ENCODE peak calls at places on chromosome 5, in five cellular contexts. I is fibroblast of lung, L is MM.1S, G is neural progenitor cell, O is H1. Z is an unnamed sample. For H3K4me1, the result is how much of the 10 kb centered on the place peaks cover.

GRCh38 chr5:169290895-169291294 is 10.0 kb downstream of the SLIT3 start:
- DNase-seq in I (peak), L (no peak), G (no peak), O (no peak), Z (no peak)

GRCh38 chr5:42668254-42668653 is 88.4 kb upstream of the CCDC152 start:
- DNase-seq in I (no peak), L (no peak), G (no peak), O (no peak), Z (no peak)

GRCh38 chr5:150561571-150562295 is 53.8 kb downstream of the NDST1 start:
- DNase-seq in I (no peak), L (no peak), G (no peak), O (no peak), Z (no peak)

GRCh38 chr5:167528651-167529050 is 762.8 kb upstream of the WWC1 start:
- DNase-seq in I (no peak), L (no peak), G (peak), O (no peak), Z (no peak)

GRCh38 chr5:36724429-36725332 is 118.3 kb downstream of the SLC1A3 start:
- DNase-seq in I (no peak), L (peak), G (no peak), O (no peak), Z (no peak)

GRCh38 chr5:53882637-53883036 is 322.2 kb downstream of the NDUFS4 start:
- DNase-seq in I (peak), L (no peak), G (no peak), O (no peak), Z (no peak)

GRCh38 chr5:142325677-142326479 is 1.1 kb upstream of the SPRY4 start:
- DNase-seq in I (peak), L (no peak), G (peak), O (peak), Z (peak)

GRCh38 chr5:78983601-78984000 is 1.5 kb downstream of the ARSB start:
- DNase-seq in I (no peak), L (no peak), G (no peak), O (no peak), Z (no peak)

GRCh38 chr5:110663525-110663924 is 62.9 kb downstream of the TMEM232 start:
- DNase-seq in I (no peak), L (peak), G (no peak), O (no peak), Z (no peak)

GRCh38 chr5:54769072-54769471 is 216.3 kb downstream of the ESM1 start:
- DNase-seq in I (no peak), L (no peak), G (no peak), O (no peak), Z (no peak)

GRCh38 chr5:943874-944620 is 51.4 kb downstream of the TRIP13 start:
- DNase-seq in I (no peak), L (no peak), G (no peak), O (no peak), Z (no peak)

GRCh38 chr5:61662670-61663069 is 330.6 kb downstream of the ZSWIM6 start:
- DNase-seq in I (no peak), L (no peak), G (no peak), O (no peak), Z (no peak)

DNA sequence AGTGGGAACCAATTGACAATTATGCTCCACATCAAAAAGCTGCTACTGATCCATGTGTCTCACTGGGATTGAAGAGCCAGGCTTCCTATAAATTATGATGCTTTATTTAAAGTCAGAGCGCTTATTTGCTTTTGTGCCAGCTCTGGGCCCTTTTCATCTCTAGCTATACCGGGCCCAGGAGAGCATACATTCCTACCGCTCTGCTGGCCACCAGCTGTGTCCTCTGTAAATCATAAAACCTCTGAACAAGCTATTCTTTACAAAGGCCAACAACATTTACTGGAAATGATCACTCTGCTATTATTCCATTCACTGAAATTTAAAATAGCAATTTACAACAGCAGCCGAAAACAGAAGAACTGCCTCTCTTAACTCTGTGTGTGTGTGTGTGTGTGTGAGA is 86.6 kb downstream of the ZNF608 start:
- DNase-seq in I (no peak), L (no peak), G (no peak), O (no peak), Z (no peak)
- H3K4me1 ChIP-seq in I (under half), L (under half), G (half or more), O (under half), Z (half or more)

GRCh38 chr5:127031147-127031862 is 947 bp upstream of the MARCHF3 start:
- DNase-seq in I (peak), L (peak), G (peak), O (no peak), Z (peak)

GRCh38 chr5:127028822-127029457 is 1.4 kb downstream of the MARCHF3 start:
- DNase-seq in I (peak), L (no peak), G (no peak), O (no peak), Z (peak)

GRCh38 chr5:127031863-127032232 is 1.5 kb upstream of the MARCHF3 start:
- DNase-seq in I (no peak), L (no peak), G (no peak), O (no peak), Z (no peak)

GRCh38 chr5:127029513-127030258 is 672 bp downstream of the MARCHF3 start:
- DNase-seq in I (peak), L (peak), G (peak), O (no peak), Z (peak)

DNA sequence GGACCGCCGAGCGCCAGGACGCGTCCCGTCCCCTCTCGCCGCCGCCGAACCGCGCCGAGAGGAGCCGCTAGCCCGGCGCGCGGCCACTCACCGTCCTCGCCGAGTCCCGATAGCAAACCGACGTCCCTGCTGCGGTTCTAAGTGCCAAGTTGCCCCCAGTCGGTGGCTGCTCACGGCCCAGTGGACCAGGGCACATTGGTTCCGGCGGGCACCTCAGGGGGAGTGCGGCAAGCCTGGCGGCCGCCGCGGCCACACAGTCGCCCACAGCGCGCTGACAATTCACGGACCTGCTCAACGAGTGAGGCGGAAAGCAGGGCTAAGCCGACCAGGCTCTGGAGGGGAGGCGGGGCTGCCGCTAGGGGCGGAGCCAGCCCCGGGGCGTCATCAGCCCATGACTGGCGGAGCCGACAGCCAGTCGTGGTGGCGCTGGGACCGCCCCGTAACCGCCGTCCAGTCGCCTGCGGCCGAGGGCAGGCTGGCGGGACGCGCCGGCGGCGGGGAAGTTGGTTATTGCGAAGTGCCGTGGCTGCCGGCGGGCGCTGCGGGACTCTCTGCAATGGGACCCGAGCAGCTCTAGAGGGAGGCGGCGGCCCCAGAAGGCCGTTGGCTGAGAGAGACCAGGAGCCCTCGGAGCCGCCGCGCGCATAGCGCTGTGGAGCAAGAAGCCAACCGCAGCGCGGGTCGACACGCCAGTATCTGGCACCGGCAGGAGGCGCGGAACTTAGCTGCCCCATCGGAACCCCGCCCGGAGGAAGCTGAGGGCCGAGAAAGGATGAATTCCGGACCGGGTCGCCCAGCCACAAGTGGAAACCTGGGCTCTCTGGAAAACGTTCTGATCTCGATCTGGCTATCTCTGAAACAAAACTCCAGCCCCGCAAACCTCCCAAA is at the start of gene MARCHF3:
- DNase-seq in I (peak), L (peak), G (peak), O (peak), Z (peak)
- TF ChIP-seq EZH2 in I (no peak), L (no peak), G (no peak), O (peak), Z (no peak)

GRCh38 chr5:126137771-126138474 is 285.3 kb upstream of the GRAMD2B start:
- DNase-seq in I (peak), L (no peak), G (no peak), O (no peak), Z (no peak)

GRCh38 chr5:126138475-126139005 is 284.7 kb upstream of the GRAMD2B start:
- DNase-seq in I (peak), L (no peak), G (peak), O (no peak), Z (peak)

GRCh38 chr5:126143622-126144021 is 279.6 kb upstream of the GRAMD2B start:
- DNase-seq in I (no peak), L (peak), G (no peak), O (no peak), Z (no peak)

GRCh38 chr5:126139773-126140172 is 283.4 kb upstream of the GRAMD2B start:
- DNase-seq in I (peak), L (no peak), G (no peak), O (no peak), Z (no peak)

GRCh38 chr5:126139086-126139485 is 284.1 kb upstream of the GRAMD2B start:
- DNase-seq in I (peak), L (peak), G (no peak), O (no peak), Z (no peak)
- H3K27ac ChIP-seq in I (no peak), L (no peak), G (no peak), O (no peak), Z (no peak)

GRCh38 chr5:96706433-96707111 is 44.4 kb downstream of the CAST start:
- DNase-seq in I (no peak), L (no peak), G (no peak), O (no peak), Z (no peak)

GRCh38 chr5:96699186-96699820 is 37.1 kb downstream of the CAST start:
- DNase-seq in I (peak), L (no peak), G (peak), O (no peak), Z (no peak)

GRCh38 chr5:96702503-96703383 is 40.6 kb downstream of the CAST start:
- DNase-seq in I (peak), L (no peak), G (peak), O (no peak), Z (peak)

GRCh38 chr5:96703985-96704384 is 41.8 kb downstream of the CAST start:
- DNase-seq in I (no peak), L (no peak), G (no peak), O (no peak), Z (no peak)

GRCh38 chr5:96703384-96703910 is 41.3 kb downstream of the CAST start:
- DNase-seq in I (no peak), L (peak), G (peak), O (no peak), Z (peak)
- H3K4me1 ChIP-seq in I (under half), L (under half), G (under half), O (under half), Z (under half)

GRCh38 chr5:154486427-154486866 is 8.4 kb upstream of the HAND1 start:
- DNase-seq in I (no peak), L (no peak), G (no peak), O (no peak), Z (peak)
- TF ChIP-seq EZH2 in I (no peak), L (no peak), G (no peak), O (peak), Z (no peak)

DNA sequence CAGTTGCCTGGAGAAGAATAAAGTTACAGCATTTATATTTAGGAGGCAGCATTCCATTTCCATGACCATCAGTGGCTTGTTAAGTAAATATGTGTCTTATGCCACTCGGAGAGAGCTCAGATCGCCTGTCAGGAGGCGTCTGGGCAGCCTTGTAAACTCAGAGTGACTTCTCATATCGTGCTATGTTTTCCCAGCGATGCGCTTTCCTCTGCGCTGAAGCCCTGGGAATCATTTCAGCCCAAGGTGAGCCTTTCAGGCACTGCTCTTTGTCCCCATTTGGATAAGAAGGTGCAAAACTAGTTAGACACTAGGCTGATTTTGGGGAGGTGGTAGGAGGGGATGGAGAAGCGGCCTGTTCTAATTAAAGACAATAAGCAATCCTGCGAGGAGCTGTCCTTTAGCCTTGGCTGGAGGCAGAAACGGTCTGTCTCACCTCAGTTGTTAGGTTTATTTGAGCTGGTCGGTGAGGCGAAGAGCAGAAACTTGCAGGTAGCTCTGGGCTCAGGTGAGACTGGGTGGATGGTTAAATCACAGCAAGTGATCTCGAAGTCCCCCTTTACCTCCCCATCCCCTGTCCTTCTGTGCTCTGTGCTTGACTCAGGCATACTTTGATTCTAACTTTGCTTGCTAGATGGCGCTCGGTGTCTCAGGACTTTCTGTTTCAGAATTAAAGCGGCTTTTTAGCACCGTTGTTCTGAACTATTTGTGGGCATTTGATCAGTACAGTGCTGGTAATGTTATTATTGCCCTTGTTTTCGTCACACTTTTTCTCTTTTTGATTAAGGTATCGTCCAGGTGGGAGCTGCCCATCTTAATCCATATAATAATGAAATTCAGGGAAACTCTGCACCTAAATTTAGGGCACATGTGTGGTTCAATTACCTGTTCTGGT is 24.6 kb downstream of the NR2F1 start:
- DNase-seq in I (peak), L (peak), G (peak), O (no peak), Z (peak)
- H3K27ac ChIP-seq in I (peak), L (no peak), G (no peak), O (no peak), Z (no peak)

DNA sequence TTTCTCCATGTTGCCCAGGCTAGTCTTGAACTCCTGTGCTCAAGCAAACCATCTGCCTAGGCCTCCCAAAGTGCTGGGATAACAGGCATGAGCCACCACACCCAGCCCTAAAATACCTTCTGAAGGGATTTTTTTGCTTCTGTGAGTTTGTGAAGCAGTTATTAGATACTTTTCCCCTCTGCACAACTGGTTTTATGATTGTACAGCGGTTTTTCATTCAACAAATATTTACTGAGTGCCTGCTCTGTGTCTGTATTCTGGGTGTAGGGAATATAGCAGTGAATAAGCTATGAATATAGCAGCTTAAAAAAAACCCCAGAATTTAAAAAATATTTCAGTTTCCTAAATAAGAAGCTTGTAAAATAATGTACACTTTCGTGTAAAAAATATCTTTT is 2.3 kb downstream of the SNX24 start:
- DNase-seq in I (no peak), L (no peak), G (no peak), O (no peak), Z (no peak)
- H3K4me1 ChIP-seq in I (under half), L (under half), G (under half), O (under half), Z (under half)

GRCh38 chr5:98769006-98769255 is 4.5 kb upstream of the RGMB start:
- DNase-seq in I (no peak), L (peak), G (peak), O (no peak), Z (peak)

GRCh38 chr5:98769256-98770157 is 4.0 kb upstream of the RGMB start:
- DNase-seq in I (peak), L (no peak), G (peak), O (no peak), Z (peak)

GRCh38 chr5:98770911-98771322 is 2.5 kb upstream of the RGMB start:
- DNase-seq in I (peak), L (no peak), G (no peak), O (no peak), Z (no peak)

GRCh38 chr5:98771389-98772109 is 1.9 kb upstream of the RGMB start:
- DNase-seq in I (peak), L (peak), G (peak), O (no peak), Z (peak)

GRCh38 chr5:98770158-98770910 is 3.1 kb upstream of the RGMB start:
- DNase-seq in I (peak), L (peak), G (peak), O (no peak), Z (peak)
- TF ChIP-seq EZH2 in I (no peak), L (no peak), G (no peak), O (no peak), Z (no peak)

DNA sequence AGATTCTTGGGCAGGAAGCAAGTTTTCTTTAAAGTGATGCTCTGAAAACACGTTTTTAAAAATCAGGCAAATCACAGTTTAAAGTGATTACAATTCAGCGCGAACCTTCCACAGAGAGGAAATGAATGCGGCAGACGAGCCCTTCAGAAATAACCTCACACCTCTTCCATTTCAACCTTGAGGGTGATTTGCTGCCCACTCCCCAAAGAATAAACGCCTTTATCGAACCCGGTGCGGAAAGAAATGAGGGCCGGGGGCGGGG is 2.3 kb upstream of the EFNA5 start:
- DNase-seq in I (no peak), L (peak), G (no peak), O (no peak), Z (no peak)
- H3K27ac ChIP-seq in I (peak), L (no peak), G (no peak), O (peak), Z (peak)

GRCh38 chr5:102628449-102629175 is 126.5 kb upstream of the PAM start:
- DNase-seq in I (peak), L (no peak), G (no peak), O (no peak), Z (peak)

GRCh38 chr5:102629827-102630605 is 125.1 kb upstream of the PAM start:
- DNase-seq in I (no peak), L (no peak), G (no peak), O (no peak), Z (no peak)

GRCh38 chr5:102625940-102626339 is 127.1 kb upstream of the SLCO6A1 start:
- DNase-seq in I (no peak), L (no peak), G (no peak), O (no peak), Z (no peak)

GRCh38 chr5:102625446-102625845 is 126.6 kb upstream of the SLCO6A1 start:
- DNase-seq in I (no peak), L (no peak), G (no peak), O (no peak), Z (no peak)

GRCh38 chr5:102627311-102627710 is 127.8 kb upstream of the PAM start:
- DNase-seq in I (peak), L (no peak), G (no peak), O (no peak), Z (no peak)
- H3K4me1 ChIP-seq in I (under half), L (under half), G (under half), O (under half), Z (under half)